ENCODE peak calls at places on chromosomes 3 and 15, in nine cellular contexts. W is effector memory CD4-positive, alpha-beta T cell; Z is AML-193; U is stimulated activated CD8-positive, alpha-beta memory T cell treated with anti-CD3 and anti-CD28 coated beads, Interleukin-15, amount 100 ng/mL, for 1 hour; D is cardiac muscle cell; E is M059J; I is ureter; P is KG1; V is heart right ventricle. O is an unnamed sample.

GRCh38 chr15:49343546-49343945 is 79.5 kb upstream of the FGF7 start:
- DNase-seq in Z (no peak), W (no peak), U (no peak), P (no peak), E (no peak), I (no peak), V (no peak), D (no peak), O (no peak)

GRCh38 chr3:122515856-122516255 is 1.1 kb upstream of the KPNA1 start:
- DNase-seq in D (no peak), U (no peak), I (no peak), W (no peak), E (no peak), Z (no peak), V (no peak), P (no peak), O (no peak)

GRCh38 chr15:76340198-76340801 is 3.7 kb downstream of the ISL2 start:
- DNase-seq in I (no peak), D (peak), E (peak), Z (no peak), V (no peak), W (no peak), U (no peak), P (peak), O (peak)

GRCh38 chr3:178022599-178022998 is 513.6 kb upstream of the KCNMB2 start:
- DNase-seq in U (no peak), Z (no peak), I (no peak), W (no peak), E (no peak), P (no peak), V (no peak), D (peak), O (no peak)

GRCh38 chr3:177591371-177591770 is 394.1 kb upstream of the TBL1XR1 start:
- DNase-seq in Z (peak), U (no peak), W (no peak), P (no peak), V (no peak), E (no peak), I (peak), D (peak), O (no peak)

GRCh38 chr15:75653347-75653913 is 5.7 kb downstream of the SNX33 start:
- DNase-seq in I (no peak), E (no peak), Z (no peak), W (no peak), D (no peak), V (no peak), P (no peak), U (no peak), O (no peak)

GRCh38 chr3:131322946-131323505 is 58.5 kb upstream of the NUDT16 start:
- DNase-seq in V (no peak), P (no peak), W (no peak), E (no peak), U (no peak), Z (no peak), I (no peak), D (no peak), O (peak)

GRCh38 chr3:127620637-127621375 is 8.2 kb upstream of the PODXL2 start:
- DNase-seq in Z (no peak), D (no peak), U (no peak), P (no peak), W (no peak), V (no peak), E (no peak), I (no peak), O (no peak)

GRCh38 chr15:24848050-24848449 is 106.7 kb upstream of the SNRPN start:
- DNase-seq in Z (no peak), I (peak), U (no peak), P (no peak), E (no peak), D (peak), V (peak), W (no peak), O (peak)

GRCh38 chr15:67198157-67198754 is 56.2 kb downstream of the AAGAB start:
- DNase-seq in I (no peak), W (no peak), U (no peak), P (no peak), E (no peak), V (no peak), D (no peak), Z (no peak), O (no peak)

GRCh38 chr3:57755368-57756021 is 614 bp upstream of the SLMAP start:
- DNase-seq in I (peak), U (no peak), P (peak), E (peak), D (peak), W (no peak), V (no peak), Z (peak), O (peak)

GRCh38 chr3:133506215-133506901 is 67.1 kb upstream of the CDV3 start:
- DNase-seq in P (no peak), D (no peak), I (no peak), V (no peak), Z (no peak), W (no peak), U (no peak), E (no peak), O (no peak)

GRCh38 chr3:19147905-19148767 is at the start of gene KCNH8:
- DNase-seq in W (no peak), I (no peak), D (peak), U (no peak), Z (no peak), P (no peak), V (peak), E (no peak), O (peak)

GRCh38 chr3:142963266-142964149 is at the start of gene PAQR9:
- DNase-seq in P (no peak), V (no peak), Z (no peak), E (peak), I (no peak), W (no peak), D (peak), U (no peak), O (peak)

GRCh38 chr15:89459271-89460038 is 36.9 kb downstream of the RHCG start:
- DNase-seq in P (no peak), E (no peak), V (no peak), W (no peak), U (no peak), Z (no peak), D (no peak), I (no peak), O (no peak)

GRCh38 chr3:52495777-52496602 is 852 bp downstream of the STAB1 start:
- DNase-seq in Z (no peak), I (no peak), U (no peak), W (no peak), D (peak), P (no peak), V (no peak), E (peak), O (peak)

GRCh38 chr3:11602441-11602840 is 41.3 kb downstream of the VGLL4 start:
- DNase-seq in W (no peak), Z (no peak), I (no peak), D (no peak), P (no peak), U (no peak), E (no peak), V (no peak), O (no peak)

GRCh38 chr3:188578579-188579363 is 424.8 kb downstream of the LPP start:
- DNase-seq in W (no peak), P (no peak), E (peak), V (peak), U (no peak), D (peak), I (peak), Z (no peak), O (peak)

GRCh38 chr3:45773714-45774449 is 22.5 kb downstream of the SLC6A20 start:
- DNase-seq in D (no peak), U (no peak), V (no peak), P (no peak), W (no peak), I (no peak), Z (no peak), E (no peak), O (no peak)

GRCh38 chr15:63157891-63158431 is 684 bp upstream of the RPS27L start:
- DNase-seq in I (peak), U (no peak), Z (peak), E (peak), W (no peak), V (peak), D (peak), P (no peak), O (peak)

GRCh38 chr3:157494581-157495281 is 8.5 kb downstream of the VEPH1 start:
- DNase-seq in E (peak), U (no peak), D (peak), Z (no peak), W (no peak), I (no peak), V (no peak), P (no peak), O (peak)

GRCh38 chr15:69305204-69305931 is 6.7 kb downstream of the PAQR5 start:
- DNase-seq in U (no peak), W (no peak), I (no peak), V (peak), E (peak), D (peak), Z (no peak), P (no peak), O (peak)

GRCh38 chr3:15822281-15822680 is 24.5 kb upstream of the ANKRD28 start:
- DNase-seq in V (no peak), I (no peak), U (no peak), D (no peak), P (no peak), E (no peak), Z (no peak), W (no peak), O (no peak)

GRCh38 chr15:44734839-44735481 is 1.4 kb upstream of the TRIM69 start:
- DNase-seq in V (no peak), E (no peak), Z (no peak), D (no peak), W (no peak), U (no peak), I (no peak), P (no peak), O (no peak)